ENCODE peak calls at places on chromosomes 1 and 21, in six cellular contexts. I is Peyer's patch; H is colonic mucosa; D is body of pancreas; A is ovary; Y is CD8-positive, alpha-beta memory T cell. M is an unnamed sample.

GRCh38 chr21:37904879-37905278 is 11.4 kb downstream of the KCNJ6 start:
- DNase-seq in H (no peak), I (no peak), A (no peak), Y (no peak), D (peak; percentile 13), M (no peak)

GRCh38 chr1:53025034-53025777 is 36.8 kb upstream of the PODN start:
- DNase-seq in A (peak; percentile 80), D (peak; percentile 37), I (peak; percentile 76), H (peak; percentile 33), Y (no peak), M (no peak)

GRCh38 chr1:177249231-177249630 is 78.5 kb downstream of the BRINP2 start:
- DNase-seq in A (no peak), I (peak; percentile 48), D (no peak), H (peak; percentile 25), Y (no peak), M (no peak)

GRCh38 chr1:210294991-210295773 is 33.5 kb upstream of the HHAT start:
- DNase-seq in I (peak; percentile 48), Y (no peak), A (no peak), D (peak; percentile 29), H (no peak), M (no peak)

GRCh38 chr1:111221633-111222286 is 5.8 kb upstream of the CHI3L2 start:
- DNase-seq in Y (no peak), I (peak; percentile 86), A (no peak), H (peak; percentile 53), D (no peak), M (no peak)

GRCh38 chr1:51693420-51694144 is 76.7 kb downstream of the OSBPL9 start:
- DNase-seq in D (no peak), Y (no peak), H (no peak), I (no peak), A (no peak), M (no peak)

GRCh38 chr21:45016491-45017375 is 57.6 kb upstream of the ADARB1 start:
- DNase-seq in Y (no peak), I (no peak), D (peak; percentile 4), A (peak; percentile 7), H (no peak), M (no peak)

GRCh38 chr1:201751872-201752271 is 77.1 kb upstream of the IPO9 start:
- DNase-seq in A (no peak), D (no peak), I (no peak), H (no peak), Y (no peak), M (no peak)

GRCh38 chr1:177898377-177898648 is 71.5 kb downstream of the SEC16B start:
- DNase-seq in I (no peak), A (no peak), D (no peak), H (no peak), Y (no peak), M (no peak)

GRCh38 chr1:65011983-65012382 is 45.6 kb upstream of the JAK1 start:
- DNase-seq in A (no peak), Y (no peak), D (no peak), I (no peak), H (no peak), M (no peak)

GRCh38 chr1:20380175-20380574 is 89.5 kb downstream of the VWA5B1 start:
- DNase-seq in Y (no peak), A (no peak), D (no peak), H (no peak), I (no peak), M (no peak)

GRCh38 chr1:57986432-57986831 is 560.1 kb downstream of the OMA1 start:
- DNase-seq in A (no peak), Y (no peak), H (no peak), I (no peak), D (no peak), M (no peak)

GRCh38 chr1:23585321-23586022 is 26.2 kb upstream of the ID3 start:
- DNase-seq in Y (no peak), H (no peak), I (no peak), A (no peak), D (no peak), M (no peak)

GRCh38 chr1:199743227-199743626 is 284.3 kb upstream of the NR5A2 start:
- DNase-seq in Y (no peak), D (no peak), A (no peak), I (no peak), H (no peak), M (no peak)

GRCh38 chr21:16192900-16193299 is 463.1 kb downstream of the USP25 start:
- DNase-seq in H (no peak), A (no peak), D (no peak), I (no peak), Y (no peak), M (no peak)

GRCh38 chr1:161019767-161020572 is 982 bp downstream of the F11R start:
- DNase-seq in I (no peak), D (peak; percentile 10), H (no peak), Y (no peak), A (no peak), M (no peak)

GRCh38 chr1:161018631-161018930 is 2.4 kb downstream of the F11R start:
- DNase-seq in H (no peak), Y (no peak), I (no peak), A (no peak), D (no peak), M (no peak)

GRCh38 chr1:161020573-161021167 is at the start of gene F11R:
- DNase-seq in A (peak; percentile 38), I (peak; percentile 80), H (peak; percentile 77), Y (no peak), D (peak; percentile 71), M (peak; percentile 30)

GRCh38 chr1:161021168-161021958 is 411 bp upstream of the F11R start:
- DNase-seq in Y (peak; percentile 85), H (peak; percentile 98), A (peak; percentile 78), I (peak; percentile 98), D (peak; percentile 99), M (peak; percentile 75)

DNA sequence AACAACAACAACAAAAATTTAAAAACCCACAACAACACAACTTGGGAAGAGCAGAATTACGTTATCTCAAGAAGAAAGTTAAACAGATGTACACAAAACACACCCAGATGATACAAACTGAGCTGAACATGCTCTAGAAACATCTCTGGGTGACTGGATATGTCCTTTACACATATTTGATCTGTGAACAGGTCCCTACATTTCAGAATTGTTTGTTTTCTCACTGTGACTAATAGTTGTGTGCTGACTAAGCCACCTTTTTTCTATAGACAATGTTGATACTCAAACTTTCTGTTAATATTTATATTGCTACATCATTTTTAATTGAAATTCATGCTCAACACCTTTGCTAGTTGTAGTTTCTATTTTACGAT is 994 bp upstream of the F11R start:
- DNase-seq in A (no peak), H (no peak), D (no peak), Y (no peak), I (no peak), M (no peak)
- H3K27ac ChIP-seq in A (no peak overlapping the region), H (peak overlapping the region; percentile 73), D (peak overlapping the region; percentile 98), Y (peak overlapping the region; percentile 71), I (peak overlapping the region; percentile 86), M (peak overlapping the region; percentile 60)

DNA sequence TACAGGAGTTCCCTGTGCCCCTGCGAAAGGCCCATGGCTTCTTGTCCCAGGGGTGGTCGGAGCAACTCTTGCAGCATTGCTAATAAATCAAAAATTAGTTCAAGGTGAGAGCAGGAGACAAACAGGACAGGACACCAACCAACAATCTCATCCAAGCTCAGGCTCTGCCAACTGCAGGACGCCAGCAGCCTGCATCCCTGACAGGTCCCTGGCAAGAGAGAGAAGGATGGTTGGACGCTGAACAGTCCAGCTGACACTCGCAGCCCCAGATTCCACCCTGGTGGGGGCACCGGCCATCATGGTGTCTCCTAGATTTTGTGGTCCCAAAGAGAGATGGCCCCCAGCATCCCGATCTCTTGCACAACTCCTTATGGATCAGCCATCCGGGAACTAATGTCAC is 142.1 kb upstream of the VAMP3 start:
- DNase-seq in A (no peak), D (no peak), H (no peak), I (no peak), Y (no peak), M (no peak)
- H3K27ac ChIP-seq in A (no peak overlapping the region), D (no peak overlapping the region), H (no peak overlapping the region), I (no peak overlapping the region), Y (no peak overlapping the region), M (no peak overlapping the region)

GRCh38 chr1:156111355-156111962 is 3.1 kb upstream of the LMNA start:
- DNase-seq in Y (no peak), A (no peak), D (no peak), H (no peak), I (no peak), M (no peak)
- H3K27ac ChIP-seq in Y (no peak overlapping the region), A (no peak overlapping the region), D (no peak overlapping the region), H (no peak overlapping the region), I (no peak overlapping the region), M (no peak overlapping the region)

GRCh38 chr1:207026177-207026576 is 6.4 kb downstream of the C1orf116 start:
- DNase-seq in A (no peak), Y (no peak), D (no peak), I (no peak), H (no peak), M (no peak)
- H3K27ac ChIP-seq in A (peak overlapping the region; percentile 23), Y (peak overlapping the region; percentile 91), D (peak overlapping the region; percentile 92), I (peak overlapping the region; percentile 54), H (no peak overlapping the region), M (no peak overlapping the region)

GRCh38 chr1:76148460-76148859 is 73.9 kb downstream of the ST6GALNAC3 start:
- DNase-seq in H (no peak), I (no peak), A (no peak), D (no peak), Y (no peak), M (no peak)
- H3K27ac ChIP-seq in H (no peak overlapping the region), I (no peak overlapping the region), A (no peak overlapping the region), D (no peak overlapping the region), Y (no peak overlapping the region), M (no peak overlapping the region)

DNA sequence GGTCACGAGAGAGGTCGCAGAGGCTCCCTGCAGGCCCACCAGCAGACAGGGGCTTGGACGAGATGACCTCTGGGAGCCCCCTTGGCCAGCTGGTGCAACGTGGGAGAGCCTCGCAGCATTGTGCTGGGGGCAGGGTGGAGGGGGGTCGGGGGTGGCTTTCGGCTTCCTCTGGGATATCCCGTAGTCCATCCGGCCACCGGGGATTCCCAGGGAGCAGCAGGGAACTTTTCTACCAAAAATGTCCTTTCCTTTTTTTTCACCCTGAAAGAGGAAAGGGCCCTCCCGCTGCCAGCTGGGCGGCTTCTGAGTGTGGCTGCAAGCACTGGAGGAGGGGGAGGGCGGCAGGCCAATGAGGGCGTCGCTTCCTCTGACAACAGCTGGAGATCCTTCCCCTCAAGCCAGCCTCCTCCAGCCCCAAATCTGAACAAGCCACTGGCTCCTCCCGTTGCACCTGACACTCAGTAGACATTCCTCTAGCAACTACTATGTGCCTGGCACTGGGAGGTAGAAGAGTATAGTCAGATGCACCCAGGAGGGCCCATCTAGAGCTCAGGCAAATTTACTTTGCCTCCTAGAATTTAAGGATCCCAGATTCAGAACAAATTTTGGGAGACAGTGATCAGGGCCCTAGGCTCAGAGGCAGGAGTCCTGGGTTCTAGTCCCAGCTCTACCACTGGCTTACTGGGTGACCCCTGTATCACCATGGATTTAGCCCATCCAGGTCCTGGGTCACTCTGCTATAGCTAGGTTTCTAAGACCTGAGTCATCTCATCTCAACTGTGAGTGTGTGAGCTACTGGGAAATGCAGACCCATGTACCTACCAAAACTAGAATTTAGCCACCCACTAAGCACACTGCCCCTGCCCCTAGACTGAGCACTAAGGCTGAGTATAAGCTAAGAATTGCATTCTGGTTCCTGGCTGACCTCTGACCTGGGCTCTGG is 2.7 kb downstream of the MOB3C start:
- DNase-seq in Y (no peak), H (peak; percentile 75), I (peak; percentile 87), A (peak; percentile 93), D (peak; percentile 95), M (peak; percentile 22)
- H3K27ac ChIP-seq in Y (no peak overlapping the region), H (no peak overlapping the region), I (no peak overlapping the region), A (peak overlapping the region; percentile 34), D (peak overlapping the region; percentile 89), M (peak overlapping the region; percentile 44)

M was measured in naive thymus-derived CD4-positive, alpha-beta T cell.